ENCODE peak calls at places on chromosomes 5 and 9, in ten cellular contexts. One of them, this sample, is unnamed.

GRCh38 chr9:86649913-86650312 is 295.7 kb upstream of the TUT7 start:
- DNase-seq in spleen: no peak
- DNase-seq in tibial nerve: no peak
- DNase-seq in ovary: no peak
- DNase-seq in lower leg skin: no peak
- DNase-seq in heart left ventricle: no peak
- DNase-seq in A549: no peak
- DNase-seq in gastrocnemius medialis: no peak
- DNase-seq in GM12892: no peak
- DNase-seq in Peyer's patch: no peak
- DNase-seq in this sample: no peak

GRCh38 chr5:81156732-81157131 is 76.4 kb upstream of the CKMT2 start:
- DNase-seq in gastrocnemius medialis: no peak
- DNase-seq in tibial nerve: no peak
- DNase-seq in spleen: no peak
- DNase-seq in GM12892: no peak
- DNase-seq in Peyer's patch: no peak
- DNase-seq in ovary: no peak
- DNase-seq in A549: no peak
- DNase-seq in lower leg skin: no peak
- DNase-seq in heart left ventricle: no peak
- DNase-seq in this sample: no peak

GRCh38 chr5:19256036-19256435 is 732.0 kb downstream of the CDH18 start:
- DNase-seq in GM12892: no peak
- DNase-seq in A549: no peak
- DNase-seq in Peyer's patch: no peak
- DNase-seq in heart left ventricle: no peak
- DNase-seq in tibial nerve: no peak
- DNase-seq in lower leg skin: no peak
- DNase-seq in gastrocnemius medialis: no peak
- DNase-seq in ovary: no peak
- DNase-seq in spleen: no peak
- DNase-seq in this sample: no peak

GRCh38 chr5:181189962-181190710 is 14.9 kb downstream of the TRIM7 start:
- DNase-seq in A549: no peak
- DNase-seq in spleen: peak; percentile 87
- DNase-seq in gastrocnemius medialis: no peak
- DNase-seq in GM12892: no peak
- DNase-seq in tibial nerve: no peak
- DNase-seq in lower leg skin: peak; percentile 91
- DNase-seq in heart left ventricle: no peak
- DNase-seq in Peyer's patch: peak; percentile 65
- DNase-seq in ovary: peak; percentile 51
- DNase-seq in this sample: no peak

GRCh38 chr5:73160239-73160671 is 12.7 kb upstream of the TMEM174 start:
- DNase-seq in A549: no peak
- DNase-seq in gastrocnemius medialis: no peak
- DNase-seq in Peyer's patch: no peak
- DNase-seq in GM12892: no peak
- DNase-seq in spleen: no peak
- DNase-seq in ovary: no peak
- DNase-seq in tibial nerve: no peak
- DNase-seq in heart left ventricle: no peak
- DNase-seq in lower leg skin: no peak
- DNase-seq in this sample: no peak

GRCh38 chr9:134424818-134425217 is 98.6 kb downstream of the RXRA start:
- DNase-seq in ovary: no peak
- DNase-seq in spleen: no peak
- DNase-seq in Peyer's patch: no peak
- DNase-seq in GM12892: no peak
- DNase-seq in A549: no peak
- DNase-seq in tibial nerve: no peak
- DNase-seq in gastrocnemius medialis: no peak
- DNase-seq in lower leg skin: no peak
- DNase-seq in heart left ventricle: no peak
- DNase-seq in this sample: no peak

GRCh38 chr5:148248894-148249293 is 10.6 kb downstream of the MARCOL start:
- DNase-seq in GM12892: no peak
- DNase-seq in lower leg skin: no peak
- DNase-seq in tibial nerve: no peak
- DNase-seq in spleen: no peak
- DNase-seq in Peyer's patch: no peak
- DNase-seq in heart left ventricle: no peak
- DNase-seq in ovary: no peak
- DNase-seq in gastrocnemius medialis: no peak
- DNase-seq in A549: no peak
- DNase-seq in this sample: no peak

GRCh38 chr5:18800293-18801025 is 1166.2 kb downstream of the TAF11L14 start:
- DNase-seq in heart left ventricle: no peak
- DNase-seq in A549: no peak
- DNase-seq in lower leg skin: no peak
- DNase-seq in Peyer's patch: no peak
- DNase-seq in GM12892: no peak
- DNase-seq in spleen: no peak
- DNase-seq in ovary: no peak
- DNase-seq in tibial nerve: no peak
- DNase-seq in gastrocnemius medialis: no peak
- DNase-seq in this sample: no peak

GRCh38 chr9:97382099-97382718 is 29.7 kb upstream of the TDRD7 start:
- DNase-seq in Peyer's patch: no peak
- DNase-seq in spleen: no peak
- DNase-seq in tibial nerve: no peak
- DNase-seq in ovary: no peak
- DNase-seq in heart left ventricle: no peak
- DNase-seq in GM12892: no peak
- DNase-seq in A549: no peak
- DNase-seq in gastrocnemius medialis: no peak
- DNase-seq in lower leg skin: no peak
- DNase-seq in this sample: no peak

GRCh38 chr5:7372399-7372798 is 23.5 kb upstream of the ADCY2 start:
- DNase-seq in spleen: no peak
- DNase-seq in ovary: no peak
- DNase-seq in GM12892: no peak
- DNase-seq in gastrocnemius medialis: no peak
- DNase-seq in A549: no peak
- DNase-seq in heart left ventricle: no peak
- DNase-seq in Peyer's patch: no peak
- DNase-seq in tibial nerve: no peak
- DNase-seq in lower leg skin: no peak
- DNase-seq in this sample: no peak

GRCh38 chr9:94729199-94729598 is 2.7 kb downstream of the AOPEP start:
- DNase-seq in GM12892: no peak
- DNase-seq in A549: peak; percentile 34
- DNase-seq in heart left ventricle: no peak
- DNase-seq in ovary: no peak
- DNase-seq in gastrocnemius medialis: no peak
- DNase-seq in Peyer's patch: no peak
- DNase-seq in spleen: no peak
- DNase-seq in lower leg skin: no peak
- DNase-seq in tibial nerve: no peak
- DNase-seq in this sample: no peak

GRCh38 chr9:109474170-109474569 is 23.9 kb downstream of the PTPN3 start:
- DNase-seq in heart left ventricle: no peak
- DNase-seq in GM12892: no peak
- DNase-seq in tibial nerve: no peak
- DNase-seq in Peyer's patch: no peak
- DNase-seq in gastrocnemius medialis: no peak
- DNase-seq in A549: no peak
- DNase-seq in lower leg skin: no peak
- DNase-seq in ovary: no peak
- DNase-seq in spleen: no peak
- DNase-seq in this sample: no peak

DNA sequence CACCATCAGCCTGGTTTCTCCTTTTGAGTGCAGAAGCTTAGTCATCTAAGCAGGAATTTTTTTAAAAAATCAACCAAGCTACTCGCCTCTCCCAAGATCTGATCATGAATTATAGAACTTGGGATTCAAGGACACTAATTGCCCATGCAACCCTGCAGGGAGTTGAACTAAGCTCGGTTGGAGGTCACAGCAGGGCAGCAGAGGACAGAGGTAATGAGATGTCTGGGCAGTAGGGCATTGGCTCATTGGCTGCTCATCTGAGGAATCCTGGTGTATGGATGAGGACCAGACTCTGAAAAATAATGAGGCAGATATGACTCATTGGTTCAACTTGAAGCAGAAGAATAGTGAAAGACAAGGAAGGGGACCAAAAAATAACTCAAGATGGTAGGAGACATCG is 111.8 kb upstream of the TLE1 start:
- DNase-seq in heart left ventricle: no peak
- DNase-seq in gastrocnemius medialis: no peak
- DNase-seq in spleen: no peak
- DNase-seq in Peyer's patch: no peak
- DNase-seq in tibial nerve: no peak
- DNase-seq in lower leg skin: no peak
- DNase-seq in GM12892: no peak
- DNase-seq in A549: peak; percentile 70
- DNase-seq in ovary: no peak
- DNase-seq in this sample: peak; percentile 73
- TF ChIP-seq POLR2A in heart left ventricle: no peak
- TF ChIP-seq POLR2A in gastrocnemius medialis: no peak
- TF ChIP-seq POLR2A in spleen: no peak
- TF ChIP-seq POLR2A in Peyer's patch: no peak
- TF ChIP-seq POLR2A in tibial nerve: no peak
- TF ChIP-seq POLR2A in lower leg skin: no peak
- TF ChIP-seq POLR2A in GM12892: no peak
- TF ChIP-seq POLR2A in A549: no peak
- TF ChIP-seq POLR2A in ovary: no peak
- TF ChIP-seq POLR2A in this sample: no peak

DNA sequence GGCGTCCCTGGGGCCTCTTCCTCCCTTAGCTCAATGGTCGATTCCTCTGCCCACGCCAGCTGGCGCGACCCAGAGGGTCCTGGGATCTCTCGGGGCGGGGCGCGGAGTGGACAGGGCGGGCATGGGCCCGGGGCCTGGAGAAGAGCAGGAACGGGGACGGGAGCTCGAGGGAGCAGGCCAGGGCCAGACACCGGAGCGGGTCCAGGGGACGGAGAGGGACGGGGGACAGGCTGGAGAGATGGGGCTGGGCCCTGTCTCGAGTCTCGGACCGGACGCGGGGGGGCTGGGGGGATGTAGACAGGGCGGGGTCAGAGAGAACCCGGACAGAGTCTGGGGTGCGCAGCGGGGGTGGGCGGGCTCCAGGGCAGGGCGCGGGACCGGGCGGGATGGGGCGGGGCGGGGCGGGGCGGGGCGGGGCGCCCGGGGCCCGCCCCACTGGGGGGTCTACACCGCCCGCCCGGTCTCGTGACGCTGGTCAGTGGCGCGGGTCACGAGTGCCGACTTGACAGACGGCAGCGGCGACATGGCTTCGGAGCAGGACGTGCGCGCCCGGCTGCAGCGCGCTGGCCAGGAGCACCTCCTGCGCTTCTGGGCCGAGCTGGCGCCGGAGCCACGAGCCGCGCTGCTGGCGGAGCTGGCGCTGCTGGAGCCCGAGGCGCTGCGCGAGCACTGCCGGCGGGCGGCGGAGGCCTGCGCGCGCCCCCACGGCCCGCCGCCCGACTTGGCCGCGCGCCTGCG is at the start of gene UAP1L1:
- DNase-seq in GM12892: peak; percentile 80
- DNase-seq in ovary: peak; percentile 57
- DNase-seq in spleen: peak; percentile 93
- DNase-seq in heart left ventricle: peak; percentile 83
- DNase-seq in A549: peak; percentile 44
- DNase-seq in lower leg skin: peak; percentile 95
- DNase-seq in tibial nerve: peak; percentile 77
- DNase-seq in Peyer's patch: peak; percentile 74
- DNase-seq in gastrocnemius medialis: peak; percentile 58
- DNase-seq in this sample: peak; percentile 95
- TF ChIP-seq POLR2A in GM12892: peak; percentile 68
- TF ChIP-seq POLR2A in ovary: no peak
- TF ChIP-seq POLR2A in spleen: no peak
- TF ChIP-seq POLR2A in heart left ventricle: no peak
- TF ChIP-seq POLR2A in A549: no peak
- TF ChIP-seq POLR2A in lower leg skin: no peak
- TF ChIP-seq POLR2A in tibial nerve: peak; percentile 75
- TF ChIP-seq POLR2A in Peyer's patch: no peak
- TF ChIP-seq POLR2A in gastrocnemius medialis: peak; percentile 69
- TF ChIP-seq POLR2A in this sample: peak; percentile 88

DNA sequence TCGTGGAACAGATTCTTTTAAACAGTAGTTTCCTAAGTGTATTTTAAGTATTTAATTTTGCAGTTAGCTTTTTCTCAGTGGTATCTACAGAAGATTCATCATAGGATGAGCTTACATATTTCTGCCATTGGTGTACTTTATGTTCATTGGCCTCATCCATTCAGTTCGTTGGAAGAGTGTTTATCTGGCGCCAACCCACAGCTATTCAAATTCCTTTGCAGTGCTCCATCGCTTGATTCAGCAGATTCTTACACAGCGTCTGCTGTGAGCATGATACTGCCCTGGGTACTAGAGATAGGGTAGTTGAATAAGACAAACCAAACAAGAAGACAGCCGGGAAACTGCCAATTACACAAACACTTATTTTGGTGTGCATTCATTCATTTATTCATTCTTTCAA is 55.1 kb downstream of the NUP214 start:
- DNase-seq in ovary: no peak
- DNase-seq in gastrocnemius medialis: no peak
- DNase-seq in heart left ventricle: no peak
- DNase-seq in GM12892: no peak
- DNase-seq in tibial nerve: no peak
- DNase-seq in Peyer's patch: no peak
- DNase-seq in spleen: no peak
- DNase-seq in A549: no peak
- DNase-seq in lower leg skin: no peak
- DNase-seq in this sample: no peak
- TF ChIP-seq POLR2A in ovary: no peak
- TF ChIP-seq POLR2A in gastrocnemius medialis: no peak
- TF ChIP-seq POLR2A in heart left ventricle: no peak
- TF ChIP-seq POLR2A in GM12892: no peak
- TF ChIP-seq POLR2A in tibial nerve: no peak
- TF ChIP-seq POLR2A in Peyer's patch: no peak
- TF ChIP-seq POLR2A in spleen: no peak
- TF ChIP-seq POLR2A in A549: no peak
- TF ChIP-seq POLR2A in lower leg skin: no peak
- TF ChIP-seq POLR2A in this sample: no peak

DNA sequence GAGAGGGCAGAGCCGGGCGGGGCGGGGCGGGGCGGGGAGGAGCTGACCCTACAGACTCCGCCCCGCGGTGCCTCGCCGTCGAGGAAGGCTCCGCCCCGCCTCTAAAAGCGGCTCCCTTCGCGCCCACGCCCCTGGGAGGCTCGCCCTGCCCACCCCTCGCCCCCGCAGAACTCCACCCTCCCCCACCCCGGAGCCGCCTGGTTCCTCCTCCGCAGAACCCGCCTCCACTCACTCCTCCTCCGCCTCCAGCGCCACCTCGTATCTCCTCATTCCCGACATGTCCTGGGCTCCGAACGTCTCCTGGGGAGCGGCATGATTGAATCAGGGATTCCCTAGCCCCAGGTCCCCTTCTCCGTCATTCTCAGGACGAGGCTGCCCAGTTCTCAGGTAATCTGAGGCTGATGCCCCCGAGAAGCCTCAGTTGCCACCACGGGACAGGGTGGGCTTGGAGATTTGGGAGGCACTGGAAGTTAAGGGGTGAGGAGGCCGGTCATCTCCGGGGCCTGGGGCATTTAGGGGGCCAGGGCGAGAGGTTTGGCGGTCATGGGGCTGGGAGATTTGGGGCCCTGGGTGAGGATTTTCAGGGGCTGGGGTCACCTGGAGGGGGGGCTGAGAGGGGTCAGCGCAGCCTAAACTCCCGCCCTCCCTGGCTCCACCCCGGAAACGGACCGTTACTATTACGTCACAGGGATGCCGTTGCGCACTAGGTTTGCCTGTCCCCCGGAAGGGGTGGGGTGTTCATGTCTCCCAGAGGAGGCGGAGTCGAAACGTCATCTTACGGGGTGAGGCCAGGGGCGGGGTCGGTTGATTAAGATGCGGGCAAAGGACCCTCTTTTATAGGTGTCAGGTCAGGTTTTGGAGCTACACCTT is 3.2 kb upstream of the CCL27 start:
- DNase-seq in ovary: peak; percentile 96
- DNase-seq in A549: peak; percentile 95
- DNase-seq in spleen: peak; percentile 97
- DNase-seq in GM12892: peak; percentile 80
- DNase-seq in lower leg skin: peak; percentile 99
- DNase-seq in heart left ventricle: peak; percentile 94
- DNase-seq in gastrocnemius medialis: peak; percentile 94
- DNase-seq in Peyer's patch: peak; percentile 97
- DNase-seq in tibial nerve: peak; percentile 98
- DNase-seq in this sample: peak; percentile 77
- TF ChIP-seq POLR2A in ovary: peak; percentile 95
- TF ChIP-seq POLR2A in A549: peak; percentile 47
- TF ChIP-seq POLR2A in spleen: no peak
- TF ChIP-seq POLR2A in GM12892: peak; percentile 37
- TF ChIP-seq POLR2A in lower leg skin: no peak
- TF ChIP-seq POLR2A in heart left ventricle: no peak
- TF ChIP-seq POLR2A in gastrocnemius medialis: peak; percentile 62
- TF ChIP-seq POLR2A in Peyer's patch: peak; percentile 90
- TF ChIP-seq POLR2A in tibial nerve: peak; percentile 81
- TF ChIP-seq POLR2A in this sample: peak; percentile 74

This sample was measured in H54.